ENCODE peak calls at places on chromosomes 13 and 19, in seven cellular contexts. A is fibroblast of lung, O is stomach, Z is HCT116, G is lower lobe of right lung, K is uterus, V is tibial nerve. E is an unnamed sample.

GRCh38 chr13:30429721-30430694 is 7.7 kb downstream of the UBE2L5 start:
- DNase-seq in A (peak), O (no peak), Z (peak), G (no peak), K (no peak), V (no peak), E (peak)

GRCh38 chr13:47232516-47232915 is 335.7 kb upstream of the HTR2A start:
- DNase-seq in A (no peak), O (no peak), Z (no peak), G (no peak), K (no peak), V (no peak), E (no peak)

GRCh38 chr13:86765462-86765861 is 905.7 kb upstream of the SLITRK5 start:
- DNase-seq in A (no peak), O (no peak), Z (no peak), G (no peak), K (no peak), V (no peak), E (no peak)

GRCh38 chr19:50968709-50969412 is 530 bp downstream of the KLK6 start:
- DNase-seq in A (no peak), O (no peak), Z (no peak), G (no peak), K (no peak), V (no peak), E (no peak)

GRCh38 chr13:99087954-99088491 is 110.2 kb upstream of the DOCK9 start:
- DNase-seq in A (no peak), O (no peak), Z (no peak), G (no peak), K (no peak), V (no peak), E (no peak)

GRCh38 chr13:30486230-30487074 is 20.7 kb upstream of the HMGB1 start:
- DNase-seq in A (no peak), O (peak), Z (no peak), G (no peak), K (no peak), V (no peak), E (no peak)

GRCh38 chr19:46478356-46478986 is 7.1 kb upstream of the PNMA8A start:
- DNase-seq in A (peak), O (no peak), Z (no peak), G (no peak), K (no peak), V (no peak), E (peak)

GRCh38 chr13:107865643-107866006 is 349.7 kb downstream of the LIG4 start:
- DNase-seq in A (peak), O (no peak), Z (no peak), G (no peak), K (no peak), V (no peak), E (no peak)

GRCh38 chr13:29369060-29369743 is 226.3 kb downstream of the SLC7A1 start:
- DNase-seq in A (peak), O (no peak), Z (peak), G (no peak), K (no peak), V (no peak), E (peak)

GRCh38 chr13:46154136-46154854 is 27.7 kb downstream of the LCP1 start:
- DNase-seq in A (peak), O (no peak), Z (no peak), G (no peak), K (no peak), V (no peak), E (no peak)

GRCh38 chr19:49338691-49339363 is 3.6 kb downstream of the CD37 start:
- DNase-seq in A (peak), O (peak), Z (no peak), G (peak), K (peak), V (peak), E (peak)

GRCh38 chr13:97288486-97288900 is 66.4 kb downstream of the MBNL2 start:
- DNase-seq in A (no peak), O (no peak), Z (no peak), G (no peak), K (no peak), V (no peak), E (no peak)

GRCh38 chr13:53405616-53406015 is 377.0 kb downstream of the OLFM4 start:
- DNase-seq in A (no peak), O (no peak), Z (no peak), G (no peak), K (no peak), V (no peak), E (no peak)

GRCh38 chr19:1102407-1103106 is 1.2 kb upstream of the GPX4 start:
- DNase-seq in A (peak), O (peak), Z (peak), G (no peak), K (peak), V (no peak), E (peak)

GRCh38 chr13:40211586-40211968 is 454.9 kb downstream of the FOXO1 start:
- DNase-seq in A (no peak), O (no peak), Z (no peak), G (no peak), K (no peak), V (no peak), E (no peak)
- TF ChIP-seq CTCF in A (no peak), O (no peak), Z (no peak), G (no peak), K (no peak), V (no peak), E (no peak)

GRCh38 chr19:14105680-14106079 is 11.9 kb downstream of the PRKACA start:
- DNase-seq in A (no peak), O (no peak), Z (no peak), G (no peak), K (no peak), V (no peak), E (no peak)

GRCh38 chr19:14110650-14111049 is 6.9 kb downstream of the PRKACA start:
- DNase-seq in A (no peak), O (no peak), Z (no peak), G (no peak), K (no peak), V (no peak), E (no peak)

GRCh38 chr19:14106840-14107239 is 10.7 kb downstream of the PRKACA start:
- DNase-seq in A (no peak), O (no peak), Z (no peak), G (no peak), K (no peak), V (no peak), E (no peak)

GRCh38 chr19:14111486-14111885 is 6.1 kb downstream of the PRKACA start:
- DNase-seq in A (no peak), O (no peak), Z (no peak), G (no peak), K (no peak), V (no peak), E (no peak)

DNA sequence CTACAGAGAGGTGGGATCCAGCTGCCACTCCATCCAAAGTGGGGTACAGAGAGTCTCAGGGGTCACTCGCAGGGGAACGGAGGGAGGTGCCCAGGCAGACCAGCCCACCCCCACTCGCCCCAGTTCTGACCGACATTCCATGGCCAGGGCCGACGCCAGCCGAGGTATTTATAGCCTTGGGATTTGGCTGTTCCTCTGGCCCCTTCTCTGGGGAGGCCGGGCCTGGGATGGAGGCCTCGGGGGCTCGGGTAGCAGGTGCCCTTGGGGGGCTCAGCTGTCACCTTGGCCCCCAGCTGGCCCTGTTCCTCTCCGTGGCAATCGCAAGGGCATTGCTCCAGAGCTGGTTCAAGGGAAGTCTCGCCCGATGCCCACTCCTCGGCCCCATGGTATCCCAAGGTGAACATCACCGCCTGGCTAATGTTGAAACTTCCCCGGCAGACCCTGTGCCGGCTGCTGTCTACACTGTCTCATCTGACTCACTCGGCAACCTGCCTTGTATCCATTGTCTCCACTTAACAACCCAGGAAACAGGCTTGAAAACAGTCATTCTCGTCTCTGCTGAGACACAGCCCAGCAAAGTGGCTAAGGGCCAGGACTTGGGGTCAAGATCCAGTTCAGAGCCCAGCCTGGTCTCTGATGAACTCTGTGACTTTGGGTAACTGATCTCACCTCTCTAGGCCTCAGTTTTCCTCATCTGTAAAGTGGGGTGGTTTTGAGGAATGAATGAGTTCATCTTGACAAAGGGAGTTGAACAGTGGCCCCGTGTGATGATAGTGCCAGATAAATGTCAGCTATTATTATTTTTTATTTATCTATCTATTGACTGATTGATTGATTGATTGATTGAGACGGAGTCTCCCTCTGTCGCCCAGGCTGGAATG is 9.7 kb downstream of the PRKACA start:
- DNase-seq in A (no peak), O (no peak), Z (no peak), G (no peak), K (no peak), V (no peak), E (no peak)
- H3K4me3 ChIP-seq in A (no peak), O (no peak), Z (no peak), G (no peak), K (no peak), V (no peak), E (no peak)

GRCh38 chr19:4007021-4007835 is at the start of gene PIAS4:
- DNase-seq in A (peak), O (peak), Z (peak), G (peak), K (peak), V (peak), E (peak)
- TF ChIP-seq CTCF in A (no peak), O (no peak), Z (no peak), G (no peak), K (no peak), V (no peak), E (no peak)

GRCh38 chr19:40775632-40776022 is 306 bp downstream of the MIA start:
- DNase-seq in A (no peak), O (no peak), Z (no peak), G (no peak), K (no peak), V (no peak), E (no peak)

GRCh38 chr19:40777795-40778044 is 327 bp upstream of the RAB4B start:
- DNase-seq in A (no peak), O (no peak), Z (no peak), G (no peak), K (no peak), V (no peak), E (no peak)

GRCh38 chr19:40776966-40777794 is 867 bp upstream of the RAB4B start:
- DNase-seq in A (peak), O (peak), Z (peak), G (peak), K (peak), V (peak), E (peak)

GRCh38 chr19:40774916-40775631 is at the start of gene MIA:
- DNase-seq in A (no peak), O (no peak), Z (no peak), G (no peak), K (no peak), V (no peak), E (no peak)

DNA sequence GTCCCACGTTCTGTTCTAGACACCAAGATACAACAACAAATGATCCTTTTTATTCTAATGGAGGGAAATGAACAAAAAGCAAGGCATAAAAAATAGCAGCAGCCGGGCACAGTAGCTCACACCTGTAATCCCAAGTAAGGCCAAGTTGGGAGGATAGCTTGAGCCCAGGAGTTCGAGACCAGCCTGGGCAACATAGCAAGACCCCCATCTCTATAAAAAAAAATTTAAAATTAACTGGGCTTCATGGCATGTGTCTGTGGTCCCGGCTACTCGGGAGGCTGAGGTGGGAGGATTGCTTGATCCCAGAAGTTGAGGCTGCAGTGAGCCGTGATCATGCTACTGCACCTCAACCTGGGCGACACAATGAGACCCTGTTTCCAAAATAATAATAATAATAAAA is 1.0 kb downstream of the MIA start:
- DNase-seq in A (no peak), O (no peak), Z (no peak), G (no peak), K (no peak), V (no peak), E (no peak)
- H3K4me3 ChIP-seq in A (no peak), O (no peak), Z (no peak), G (no peak), K (no peak), V (peak), E (no peak)

GRCh38 chr13:51222510-51223283 is 499 bp downstream of the FAM124A start:
- DNase-seq in A (no peak), O (no peak), Z (no peak), G (no peak), K (no peak), V (no peak), E (no peak)
- TF ChIP-seq CTCF in A (peak), O (no peak), Z (no peak), G (peak), K (no peak), V (peak), E (no peak)

GRCh38 chr19:3785938-3786824 is at the start of gene MATK:
- DNase-seq in A (no peak), O (no peak), Z (no peak), G (no peak), K (no peak), V (no peak), E (no peak)
- H3K4me3 ChIP-seq in A (no peak), O (peak), Z (no peak), G (peak), K (no peak), V (peak), E (no peak)

DNA sequence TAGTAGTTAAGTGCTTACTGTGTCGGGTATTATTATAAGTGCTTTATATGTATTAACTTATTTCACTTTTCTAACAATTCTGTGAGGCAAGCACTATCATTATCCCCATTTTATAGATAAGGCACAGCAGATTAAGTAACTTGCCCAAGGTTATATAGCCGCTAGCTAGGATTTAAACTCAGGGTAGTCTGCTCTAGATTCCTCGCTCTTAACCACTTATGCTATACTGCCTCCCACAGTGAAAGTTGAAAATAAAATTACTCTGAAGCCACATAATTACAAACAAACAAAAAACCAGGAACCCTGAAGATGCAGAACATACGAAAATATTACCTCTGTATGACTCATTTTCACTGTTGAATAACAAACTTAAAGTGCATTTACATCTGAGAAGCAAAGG is 3.9 kb downstream of the TEX30 start:
- DNase-seq in A (peak), O (no peak), Z (no peak), G (no peak), K (no peak), V (no peak), E (no peak)
- TF ChIP-seq CTCF in A (peak), O (no peak), Z (no peak), G (no peak), K (no peak), V (no peak), E (no peak)

DNA sequence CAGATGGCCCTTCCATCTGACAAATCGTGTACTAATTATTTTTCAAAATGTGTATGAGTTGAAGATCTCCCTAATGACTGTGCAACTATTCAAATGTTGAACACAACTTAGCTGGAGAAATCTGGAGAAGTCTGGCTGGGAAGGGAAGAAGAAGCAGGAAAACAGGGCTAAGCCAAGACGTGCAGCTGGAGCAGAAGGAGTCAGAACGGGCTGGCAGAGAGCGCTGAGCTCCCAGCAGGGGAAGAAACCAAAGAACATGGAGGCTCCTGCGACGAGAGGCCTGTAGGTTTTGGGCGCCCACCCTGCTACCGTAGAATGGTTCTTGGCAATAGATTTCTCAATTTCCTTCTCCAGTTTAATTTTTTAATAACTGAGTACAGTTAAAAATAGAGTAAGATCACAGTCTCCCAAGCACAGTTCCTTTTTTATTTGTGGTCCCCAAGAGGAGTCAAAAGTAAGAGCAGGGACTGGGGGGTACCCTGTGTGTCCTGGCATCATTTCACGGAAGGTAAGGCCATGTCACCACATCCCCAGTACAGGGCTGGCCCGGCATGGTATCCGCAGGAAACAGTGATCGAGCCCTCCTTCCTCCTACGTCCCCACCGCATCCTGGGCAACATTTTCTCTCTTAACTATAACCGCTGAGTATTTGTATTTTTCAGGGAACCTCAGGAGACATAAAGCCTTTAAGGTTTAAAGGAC is 13.4 kb upstream of the LATS2 start:
- DNase-seq in A (peak), O (no peak), Z (no peak), G (no peak), K (peak), V (no peak), E (no peak)
- H3K4me3 ChIP-seq in A (peak), O (peak), Z (no peak), G (peak), K (peak), V (peak), E (no peak)

GRCh38 chr13:77820431-77821149 is 98.0 kb downstream of the EDNRB start:
- DNase-seq in A (no peak), O (no peak), Z (no peak), G (no peak), K (no peak), V (no peak), E (no peak)
- TF ChIP-seq CTCF in A (no peak), O (no peak), Z (peak), G (no peak), K (no peak), V (no peak), E (peak)